ENCODE peak calls at places on chromosome 13, in seven cellular contexts. O is DMS153; F is fibroblast of the conjunctiva; A is sigmoid colon; B is activated T-cell treated with anti-CD3 and anti-CD28 coated beads, Interleukin-2, amount 50 U/mL, for 72 hours; Z is neural progenitor cell; M is HAP-1. V is an unnamed sample.

GRCh38 chr13:88717946-88718345 is 1046.8 kb downstream of the SLITRK5 start:
- DNase-seq in M (no peak), B (no peak), F (no peak), Z (no peak), O (no peak), A (no peak), V (no peak)

GRCh38 chr13:82245860-82246259 is 1636.4 kb downstream of the SLITRK1 start:
- DNase-seq in Z (no peak), A (no peak), B (no peak), O (no peak), F (no peak), M (no peak), V (no peak)

GRCh38 chr13:56752630-56753029 is 388.1 kb upstream of the PRR20A start:
- DNase-seq in Z (peak), A (no peak), M (no peak), B (no peak), F (no peak), O (no peak), V (no peak)

GRCh38 chr13:26549713-26550112 is 7.8 kb upstream of the WASF3 start:
- DNase-seq in Z (no peak), B (no peak), M (no peak), F (no peak), O (no peak), A (no peak), V (no peak)

GRCh38 chr13:43626994-43627393 is 159.8 kb downstream of the ENOX1 start:
- DNase-seq in F (no peak), O (no peak), M (no peak), B (no peak), Z (no peak), A (no peak), V (no peak)

GRCh38 chr13:50224534-50224933 is 209.3 kb downstream of the KCNRG start:
- DNase-seq in A (no peak), O (no peak), Z (no peak), M (no peak), B (peak), F (peak), V (no peak)

GRCh38 chr13:111316161-111316730 is 4.2 kb upstream of the TEX29 start:
- DNase-seq in M (no peak), O (no peak), F (no peak), Z (no peak), B (no peak), A (no peak), V (no peak)

GRCh38 chr13:34578471-34578870 is 363.6 kb upstream of the NBEA start:
- DNase-seq in Z (no peak), M (no peak), A (no peak), F (no peak), B (no peak), O (no peak), V (no peak)

GRCh38 chr13:49098198-49098597 is 121.9 kb upstream of the MLNR start:
- DNase-seq in M (no peak), O (peak), A (no peak), Z (no peak), F (peak), B (no peak), V (no peak)

GRCh38 chr13:37747071-37747612 is 122.4 kb downstream of the TRPC4 start:
- DNase-seq in Z (no peak), F (peak), M (no peak), O (peak), B (no peak), A (no peak), V (no peak)

GRCh38 chr13:85666356-85666755 is 132.9 kb downstream of the SLITRK6 start:
- DNase-seq in O (no peak), A (no peak), B (no peak), F (no peak), M (no peak), Z (peak), V (no peak)

GRCh38 chr13:31431722-31432137 is 232.0 kb downstream of the B3GLCT start:
- DNase-seq in Z (peak), A (no peak), F (peak), M (peak), O (no peak), B (peak), V (peak)

GRCh38 chr13:80341098-80341701 is at the start of gene SPRY2:
- DNase-seq in B (peak), M (peak), Z (peak), O (peak), A (peak), F (peak), V (peak)

GRCh38 chr13:30818323-30818960 is 83.1 kb downstream of the ALOX5AP start:
- DNase-seq in F (no peak), B (no peak), O (no peak), M (no peak), A (peak), Z (no peak), V (no peak)

GRCh38 chr13:103952183-103952582 is 886.0 kb upstream of the SLC10A2 start:
- DNase-seq in Z (no peak), A (no peak), F (no peak), B (no peak), M (no peak), O (no peak), V (no peak)

GRCh38 chr13:37289212-37289935 is 183.9 kb upstream of the CSNK1A1L start:
- DNase-seq in F (no peak), Z (no peak), M (no peak), A (no peak), B (no peak), O (no peak), V (no peak)

GRCh38 chr13:71866173-71867091 is 572 bp downstream of the DACH1 start:
- DNase-seq in B (peak), O (peak), M (peak), Z (peak), F (no peak), A (no peak), V (no peak)

GRCh38 chr13:102011539-102011938 is 390.3 kb downstream of the FGF14 start:
- DNase-seq in A (no peak), O (no peak), M (no peak), B (no peak), Z (no peak), F (no peak), V (no peak)

GRCh38 chr13:49838989-49839388 is 46.5 kb upstream of the KPNA3 start:
- DNase-seq in F (no peak), Z (peak), M (peak), A (no peak), O (no peak), B (no peak), V (no peak)

GRCh38 chr13:93776936-93777335 is 550.3 kb downstream of the GPC6 start:
- DNase-seq in Z (no peak), O (no peak), A (no peak), F (no peak), B (no peak), M (no peak), V (no peak)

GRCh38 chr13:76677047-76677446 is 209.2 kb downstream of the KCTD12 start:
- DNase-seq in F (peak), O (no peak), A (peak), B (no peak), M (no peak), Z (no peak), V (peak)

GRCh38 chr13:37453246-37453645 is 145.3 kb downstream of the POSTN start:
- DNase-seq in B (no peak), Z (no peak), O (no peak), F (no peak), A (no peak), M (no peak), V (no peak)

GRCh38 chr13:107650081-107650701 is 565.1 kb downstream of the LIG4 start:
- DNase-seq in A (no peak), F (peak), M (peak), O (no peak), Z (peak), B (peak), V (peak)

GRCh38 chr13:39035204-39035603 is 2.7 kb downstream of the PROSER1 start:
- DNase-seq in O (no peak), B (no peak), Z (no peak), A (no peak), M (peak), F (no peak), V (no peak)

V was measured in testis.